ENCODE peak calls at places on chromosomes 11 and 22, in six cellular contexts. One of them, this sample, is unnamed.

GRCh38 chr22:48100685-48101417 is 1338.4 kb downstream of the TBC1D22A start:
- DNase-seq in Peyer's patch: no peak
- DNase-seq in brain microvascular endothelial cell: no peak
- DNase-seq in stomach: peak; percentile 10
- DNase-seq in dorsolateral prefrontal cortex: no peak
- DNase-seq in ovary: no peak
- DNase-seq in this sample: peak; percentile 58

GRCh38 chr22:27965547-27965946 is 46.5 kb upstream of the PITPNB start:
- DNase-seq in brain microvascular endothelial cell: no peak
- DNase-seq in dorsolateral prefrontal cortex: no peak
- DNase-seq in Peyer's patch: no peak
- DNase-seq in stomach: no peak
- DNase-seq in ovary: no peak
- DNase-seq in this sample: no peak

GRCh38 chr11:12808519-12808918 is 134.3 kb downstream of the TEAD1 start:
- DNase-seq in Peyer's patch: no peak
- DNase-seq in brain microvascular endothelial cell: peak; percentile 56
- DNase-seq in dorsolateral prefrontal cortex: no peak
- DNase-seq in stomach: no peak
- DNase-seq in ovary: no peak
- DNase-seq in this sample: no peak

GRCh38 chr11:46348986-46349401 is 1.7 kb downstream of the DGKZ start:
- DNase-seq in stomach: no peak
- DNase-seq in ovary: no peak
- DNase-seq in dorsolateral prefrontal cortex: no peak
- DNase-seq in brain microvascular endothelial cell: no peak
- DNase-seq in Peyer's patch: peak; percentile 80
- DNase-seq in this sample: no peak

GRCh38 chr11:66335531-66336233 is 552 bp downstream of the RIN1 start:
- DNase-seq in ovary: peak; percentile 47
- DNase-seq in brain microvascular endothelial cell: peak; percentile 62
- DNase-seq in dorsolateral prefrontal cortex: peak; percentile 32
- DNase-seq in stomach: no peak
- DNase-seq in Peyer's patch: no peak
- DNase-seq in this sample: peak; percentile 79

GRCh38 chr11:8870461-8871282 is 40.3 kb upstream of the AKIP1 start:
- DNase-seq in brain microvascular endothelial cell: peak; percentile 58
- DNase-seq in ovary: peak; percentile 76
- DNase-seq in stomach: peak; percentile 75
- DNase-seq in dorsolateral prefrontal cortex: peak; percentile 45
- DNase-seq in Peyer's patch: peak; percentile 67
- DNase-seq in this sample: peak; percentile 75

GRCh38 chr22:40044870-40045834 is 50.4 kb downstream of the FAM83F start:
- DNase-seq in stomach: peak; percentile 56
- DNase-seq in brain microvascular endothelial cell: peak; percentile 11
- DNase-seq in ovary: peak; percentile 75
- DNase-seq in dorsolateral prefrontal cortex: peak; percentile 47
- DNase-seq in Peyer's patch: peak; percentile 90
- DNase-seq in this sample: peak; percentile 77

GRCh38 chr11:22510741-22511140 is 114.9 kb downstream of the FANCF start:
- DNase-seq in brain microvascular endothelial cell: no peak
- DNase-seq in dorsolateral prefrontal cortex: no peak
- DNase-seq in Peyer's patch: no peak
- DNase-seq in ovary: no peak
- DNase-seq in stomach: no peak
- DNase-seq in this sample: no peak

GRCh38 chr22:46545041-46545796 is 7.8 kb upstream of the CELSR1 start:
- DNase-seq in ovary: no peak
- DNase-seq in Peyer's patch: no peak
- DNase-seq in dorsolateral prefrontal cortex: no peak
- DNase-seq in brain microvascular endothelial cell: no peak
- DNase-seq in stomach: no peak
- DNase-seq in this sample: no peak

GRCh38 chr11:95931916-95932315 is 8.0 kb upstream of the MTMR2 start:
- DNase-seq in Peyer's patch: no peak
- DNase-seq in brain microvascular endothelial cell: no peak
- DNase-seq in ovary: no peak
- DNase-seq in stomach: no peak
- DNase-seq in dorsolateral prefrontal cortex: no peak
- DNase-seq in this sample: no peak

GRCh38 chr22:17672417-17672991 is 33.9 kb downstream of the BCL2L13 start:
- DNase-seq in stomach: no peak
- DNase-seq in brain microvascular endothelial cell: no peak
- DNase-seq in dorsolateral prefrontal cortex: peak; percentile 23
- DNase-seq in Peyer's patch: no peak
- DNase-seq in ovary: no peak
- DNase-seq in this sample: no peak

GRCh38 chr22:46576556-46577351 is 39.3 kb upstream of the CELSR1 start:
- DNase-seq in ovary: peak; percentile 75
- DNase-seq in Peyer's patch: peak; percentile 80
- DNase-seq in dorsolateral prefrontal cortex: peak; percentile 58
- DNase-seq in brain microvascular endothelial cell: no peak
- DNase-seq in stomach: peak; percentile 68
- DNase-seq in this sample: no peak

GRCh38 chr11:6204708-6205107 is 649 bp upstream of the C11orf42 start:
- DNase-seq in stomach: no peak
- DNase-seq in brain microvascular endothelial cell: no peak
- DNase-seq in Peyer's patch: no peak
- DNase-seq in dorsolateral prefrontal cortex: no peak
- DNase-seq in ovary: no peak
- DNase-seq in this sample: no peak

GRCh38 chr11:57277845-57278720 is 41.0 kb upstream of the APLNR start:
- DNase-seq in ovary: peak; percentile 74
- DNase-seq in stomach: peak; percentile 70
- DNase-seq in brain microvascular endothelial cell: peak; percentile 80
- DNase-seq in Peyer's patch: peak; percentile 84
- DNase-seq in dorsolateral prefrontal cortex: peak; percentile 33
- DNase-seq in this sample: no peak

GRCh38 chr22:37636186-37636948 is 3.1 kb upstream of the SH3BP1 start:
- DNase-seq in Peyer's patch: peak; percentile 82
- DNase-seq in ovary: no peak
- DNase-seq in stomach: peak; percentile 31
- DNase-seq in dorsolateral prefrontal cortex: no peak
- DNase-seq in brain microvascular endothelial cell: peak; percentile 52
- DNase-seq in this sample: no peak

GRCh38 chr22:42977574-42977973 is 37.4 kb downstream of the PACSIN2 start:
- DNase-seq in brain microvascular endothelial cell: no peak
- DNase-seq in Peyer's patch: no peak
- DNase-seq in ovary: no peak
- DNase-seq in stomach: no peak
- DNase-seq in dorsolateral prefrontal cortex: no peak
- DNase-seq in this sample: no peak

GRCh38 chr11:85898456-85898855 is 43.3 kb downstream of the CCDC83 start:
- DNase-seq in Peyer's patch: no peak
- DNase-seq in brain microvascular endothelial cell: no peak
- DNase-seq in ovary: no peak
- DNase-seq in stomach: no peak
- DNase-seq in dorsolateral prefrontal cortex: no peak
- DNase-seq in this sample: no peak

GRCh38 chr11:44702897-44703296 is 23.9 kb upstream of the TSPAN18 start:
- DNase-seq in brain microvascular endothelial cell: no peak
- DNase-seq in Peyer's patch: no peak
- DNase-seq in stomach: no peak
- DNase-seq in ovary: no peak
- DNase-seq in dorsolateral prefrontal cortex: no peak
- DNase-seq in this sample: no peak

GRCh38 chr11:3109434-3109833 is 52.2 kb upstream of the CARS1 start:
- DNase-seq in Peyer's patch: peak; percentile 23
- DNase-seq in ovary: peak; percentile 16
- DNase-seq in stomach: no peak
- DNase-seq in brain microvascular endothelial cell: no peak
- DNase-seq in dorsolateral prefrontal cortex: no peak
- DNase-seq in this sample: no peak

GRCh38 chr11:125263268-125263790 is 98.8 kb downstream of the PKNOX2 start:
- DNase-seq in brain microvascular endothelial cell: peak; percentile 100
- DNase-seq in Peyer's patch: peak; percentile 68
- DNase-seq in dorsolateral prefrontal cortex: peak; percentile 31
- DNase-seq in stomach: peak; percentile 53
- DNase-seq in ovary: peak; percentile 95
- DNase-seq in this sample: peak; percentile 87

GRCh38 chr22:50599816-50600454 is 658 bp upstream of the MAPK8IP2 start:
- DNase-seq in ovary: peak; percentile 84
- DNase-seq in brain microvascular endothelial cell: no peak
- DNase-seq in stomach: peak; percentile 59
- DNase-seq in Peyer's patch: peak; percentile 67
- DNase-seq in dorsolateral prefrontal cortex: no peak
- DNase-seq in this sample: no peak

GRCh38 chr22:44182591-44183588 is 2.2 kb downstream of the PARVG start:
- DNase-seq in dorsolateral prefrontal cortex: no peak
- DNase-seq in Peyer's patch: peak; percentile 87
- DNase-seq in ovary: no peak
- DNase-seq in stomach: peak; percentile 57
- DNase-seq in brain microvascular endothelial cell: no peak
- DNase-seq in this sample: no peak

GRCh38 chr22:31947296-31947695 is 3.0 kb downstream of the YWHAH start:
- DNase-seq in dorsolateral prefrontal cortex: no peak
- DNase-seq in Peyer's patch: peak; percentile 68
- DNase-seq in brain microvascular endothelial cell: no peak
- DNase-seq in stomach: no peak
- DNase-seq in ovary: no peak
- DNase-seq in this sample: no peak

GRCh38 chr11:8269636-8270035 is 6.0 kb upstream of the LMO1 start:
- DNase-seq in dorsolateral prefrontal cortex: no peak
- DNase-seq in Peyer's patch: peak; percentile 13
- DNase-seq in stomach: no peak
- DNase-seq in brain microvascular endothelial cell: no peak
- DNase-seq in ovary: no peak
- DNase-seq in this sample: no peak

GRCh38 chr11:111320728-111321568 is 22.6 kb downstream of the POU2AF3 start:
- DNase-seq in brain microvascular endothelial cell: no peak
- DNase-seq in stomach: peak; percentile 55
- DNase-seq in Peyer's patch: peak; percentile 60
- DNase-seq in dorsolateral prefrontal cortex: no peak
- DNase-seq in ovary: no peak
- DNase-seq in this sample: no peak

GRCh38 chr11:64802370-64803162 is 448 bp downstream of the MAP4K2 start:
- DNase-seq in stomach: no peak
- DNase-seq in dorsolateral prefrontal cortex: no peak
- DNase-seq in ovary: no peak
- DNase-seq in Peyer's patch: peak; percentile 72
- DNase-seq in brain microvascular endothelial cell: no peak
- DNase-seq in this sample: no peak

GRCh38 chr11:126719740-126720139 is 280.8 kb downstream of the KIRREL3 start:
- DNase-seq in dorsolateral prefrontal cortex: no peak
- DNase-seq in ovary: no peak
- DNase-seq in brain microvascular endothelial cell: no peak
- DNase-seq in stomach: no peak
- DNase-seq in Peyer's patch: no peak
- DNase-seq in this sample: no peak

GRCh38 chr22:24434472-24435322 is 7.3 kb downstream of the ADORA2A start:
- DNase-seq in stomach: peak; percentile 51
- DNase-seq in dorsolateral prefrontal cortex: no peak
- DNase-seq in ovary: no peak
- DNase-seq in Peyer's patch: peak; percentile 92
- DNase-seq in brain microvascular endothelial cell: peak; percentile 37
- DNase-seq in this sample: peak; percentile 73

GRCh38 chr22:24433868-24434471 is 6.6 kb downstream of the ADORA2A start:
- DNase-seq in ovary: no peak
- DNase-seq in Peyer's patch: peak; percentile 78
- DNase-seq in brain microvascular endothelial cell: peak; percentile 47
- DNase-seq in dorsolateral prefrontal cortex: no peak
- DNase-seq in stomach: no peak
- DNase-seq in this sample: no peak

GRCh38 chr22:24436553-24436952 is 9.2 kb downstream of the ADORA2A start:
- DNase-seq in ovary: no peak
- DNase-seq in brain microvascular endothelial cell: no peak
- DNase-seq in dorsolateral prefrontal cortex: no peak
- DNase-seq in stomach: no peak
- DNase-seq in Peyer's patch: peak; percentile 44
- DNase-seq in this sample: peak; percentile 64

GRCh38 chr22:24435861-24436351 is 8.5 kb downstream of the ADORA2A start:
- DNase-seq in stomach: no peak
- DNase-seq in brain microvascular endothelial cell: peak; percentile 27
- DNase-seq in Peyer's patch: peak; percentile 45
- DNase-seq in dorsolateral prefrontal cortex: no peak
- DNase-seq in ovary: no peak
- DNase-seq in this sample: peak; percentile 73

GRCh38 chr22:24435323-24435645 is 7.9 kb downstream of the ADORA2A start:
- DNase-seq in Peyer's patch: no peak
- DNase-seq in dorsolateral prefrontal cortex: no peak
- DNase-seq in stomach: no peak
- DNase-seq in brain microvascular endothelial cell: no peak
- DNase-seq in ovary: no peak
- DNase-seq in this sample: no peak
- H3K4me3 ChIP-seq in Peyer's patch: peak overlapping the region; percentile 23
- H3K4me3 ChIP-seq in dorsolateral prefrontal cortex: no peak overlapping the region
- H3K4me3 ChIP-seq in stomach: no peak overlapping the region
- H3K4me3 ChIP-seq in brain microvascular endothelial cell: no peak overlapping the region
- H3K4me3 ChIP-seq in ovary: no peak overlapping the region
- H3K4me3 ChIP-seq in this sample: no peak overlapping the region

DNA sequence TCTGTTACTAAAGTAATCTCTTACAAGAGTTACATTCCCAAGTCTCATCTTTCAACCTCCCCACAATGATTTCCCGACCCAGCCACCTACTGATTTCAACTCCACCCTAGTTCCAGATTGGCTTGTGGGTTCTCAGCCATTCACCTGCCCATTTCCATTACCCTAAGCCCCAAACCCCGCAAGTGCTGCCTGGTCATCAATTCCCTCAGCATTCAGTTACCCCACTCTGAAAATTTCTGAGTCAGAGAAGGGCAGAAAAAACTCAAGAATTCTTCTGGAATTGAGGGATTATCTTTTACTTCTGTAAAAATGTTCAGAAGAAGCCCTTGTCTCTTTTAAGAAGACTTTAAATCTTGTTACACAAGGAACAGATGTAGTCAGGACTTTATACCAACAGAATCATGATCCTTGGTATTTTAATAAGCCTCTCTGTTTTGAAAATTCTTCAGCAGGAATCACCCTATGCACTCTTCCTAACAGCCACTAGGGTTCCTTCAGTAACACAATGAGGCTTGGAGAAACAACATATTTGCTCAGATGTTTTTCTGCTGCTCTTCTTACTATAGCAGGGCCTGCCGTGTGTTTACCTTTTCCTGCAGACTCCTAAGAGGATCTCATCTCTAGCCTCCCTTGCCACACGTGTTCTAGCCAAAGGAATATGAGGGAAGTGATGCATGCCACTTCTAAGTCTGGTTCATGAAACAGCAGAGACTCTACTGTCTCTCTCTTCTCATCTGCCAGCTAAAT is 29.2 kb upstream of the PAMR1 start:
- DNase-seq in ovary: no peak
- DNase-seq in brain microvascular endothelial cell: peak; percentile 52
- DNase-seq in stomach: no peak
- DNase-seq in dorsolateral prefrontal cortex: no peak
- DNase-seq in Peyer's patch: no peak
- DNase-seq in this sample: no peak
- H3K27ac ChIP-seq in ovary: no peak overlapping the region
- H3K27ac ChIP-seq in brain microvascular endothelial cell: peak overlapping the region; percentile 77
- H3K27ac ChIP-seq in stomach: no peak overlapping the region
- H3K27ac ChIP-seq in dorsolateral prefrontal cortex: peak overlapping the region; percentile 35
- H3K27ac ChIP-seq in Peyer's patch: no peak overlapping the region
- H3K27ac ChIP-seq in this sample: no peak overlapping the region

GRCh38 chr11:133816146-133816545 is 29.2 kb downstream of the SPATA19 start:
- DNase-seq in dorsolateral prefrontal cortex: no peak
- DNase-seq in Peyer's patch: no peak
- DNase-seq in stomach: no peak
- DNase-seq in ovary: no peak
- DNase-seq in brain microvascular endothelial cell: no peak
- DNase-seq in this sample: no peak
- TF ChIP-seq CTCF in dorsolateral prefrontal cortex: no peak
- TF ChIP-seq CTCF in Peyer's patch: no peak
- TF ChIP-seq CTCF in stomach: no peak
- TF ChIP-seq CTCF in ovary: no peak
- TF ChIP-seq CTCF in brain microvascular endothelial cell: no peak
- TF ChIP-seq CTCF in this sample: no peak

GRCh38 chr11:58574851-58575250 is 805 bp downstream of the LPXN start:
- DNase-seq in ovary: no peak
- DNase-seq in dorsolateral prefrontal cortex: no peak
- DNase-seq in Peyer's patch: no peak
- DNase-seq in brain microvascular endothelial cell: no peak
- DNase-seq in stomach: no peak
- DNase-seq in this sample: no peak
- H3K4me3 ChIP-seq in ovary: no peak overlapping the region
- H3K4me3 ChIP-seq in dorsolateral prefrontal cortex: peak overlapping the region; percentile 34
- H3K4me3 ChIP-seq in Peyer's patch: peak overlapping the region; percentile 44
- H3K4me3 ChIP-seq in brain microvascular endothelial cell: no peak overlapping the region
- H3K4me3 ChIP-seq in stomach: no peak overlapping the region
- H3K4me3 ChIP-seq in this sample: peak overlapping the region; percentile 15